ENCODE peak calls at places on chromosomes 3 and 15, in seven cellular contexts. B, X, W, L, D, S and C are unnamed samples.

GRCh38 chr15:66703540-66703941 is 1.5 kb downstream of the SMAD6 start:
- DNase-seq in W (no peak), L (no peak), S (peak; percentile 31), X (no peak), D (peak; percentile 63), B (peak; percentile 26), C (no peak)

GRCh38 chr3:87873136-87873535 is 185.7 kb downstream of the CGGBP1 start:
- DNase-seq in D (no peak), X (no peak), B (no peak), S (peak; percentile 10), W (no peak), L (no peak), C (peak; percentile 30)

GRCh38 chr3:98809561-98809960 is 46.4 kb downstream of the ST3GAL6 start:
- DNase-seq in W (no peak), D (no peak), S (peak; percentile 42), X (no peak), B (no peak), L (no peak), C (no peak)

GRCh38 chr15:70284438-70285214 is 186.9 kb upstream of the TLE3 start:
- DNase-seq in S (no peak), X (no peak), D (no peak), L (no peak), W (no peak), B (no peak), C (no peak)

GRCh38 chr15:43105077-43105769 is 615 bp downstream of the UBR1 start:
- DNase-seq in X (no peak), D (no peak), W (no peak), B (peak; percentile 16), L (no peak), S (peak; percentile 13), C (peak; percentile 12)

GRCh38 chr3:142809259-142809658 is 79.6 kb downstream of the PCOLCE2 start:
- DNase-seq in X (no peak), S (no peak), W (no peak), L (no peak), B (no peak), D (no peak), C (no peak)

GRCh38 chr3:168977696-168978374 is 685.7 kb downstream of the MECOM start:
- DNase-seq in W (no peak), X (no peak), D (no peak), S (peak; percentile 63), B (no peak), L (no peak), C (no peak)

GRCh38 chr3:154552338-154552737 is 122.3 kb upstream of the GPR149 start:
- DNase-seq in W (no peak), B (no peak), S (no peak), L (no peak), X (peak; percentile 33), D (no peak), C (no peak)

GRCh38 chr15:91302588-91303439 is 202.8 kb downstream of the SV2B start:
- DNase-seq in W (peak; percentile 64), B (no peak), S (peak; percentile 74), X (peak; percentile 74), D (peak; percentile 65), L (peak; percentile 54), C (peak; percentile 80)

GRCh38 chr3:43031490-43032216 is 52.5 kb downstream of the GASK1A start:
- DNase-seq in S (no peak), X (peak; percentile 31), D (no peak), W (no peak), L (no peak), B (no peak), C (no peak)

GRCh38 chr15:52652984-52653383 is 26.2 kb downstream of the ATOSA start:
- DNase-seq in X (no peak), S (peak; percentile 60), B (no peak), D (peak; percentile 6), L (no peak), W (no peak), C (no peak)

GRCh38 chr15:89630260-89630659 is 25.0 kb downstream of the KIF7 start:
- DNase-seq in S (no peak), X (no peak), D (no peak), B (no peak), L (no peak), W (no peak), C (no peak)

GRCh38 chr3:150874666-150875219 is 30.5 kb downstream of the MINDY4B start:
- DNase-seq in X (no peak), L (no peak), S (peak; percentile 7), D (no peak), W (no peak), B (no peak), C (no peak)

GRCh38 chr15:40252438-40253178 is 13.7 kb downstream of the PAK6 start:
- DNase-seq in B (no peak), S (no peak), L (no peak), W (peak; percentile 13), D (no peak), X (peak; percentile 49), C (no peak)

GRCh38 chr15:54803139-54803808 is 393.5 kb downstream of the RSL24D1 start:
- DNase-seq in S (no peak), D (no peak), X (no peak), W (no peak), B (no peak), L (no peak), C (peak; percentile 61)

GRCh38 chr3:128145279-128145678 is 8.0 kb upstream of the EEFSEC start:
- DNase-seq in D (no peak), L (no peak), X (no peak), S (no peak), W (no peak), B (no peak), C (no peak)

GRCh38 chr3:134652409-134652831 is 1.6 kb upstream of the KY start:
- DNase-seq in S (peak; percentile 34), L (no peak), W (no peak), X (no peak), D (peak; percentile 95), B (no peak), C (no peak)

GRCh38 chr15:41894791-41895463 is 1.1 kb upstream of the SPTBN5 start:
- DNase-seq in X (peak; percentile 48), S (peak; percentile 77), B (peak; percentile 89), D (peak; percentile 95), W (no peak), L (peak; percentile 86), C (no peak)

GRCh38 chr3:52022323-52023100 is 26.8 kb upstream of the RPL29 start:
- DNase-seq in X (no peak), L (no peak), S (no peak), D (peak; percentile 93), B (no peak), W (no peak), C (no peak)

GRCh38 chr3:48927928-48928327 is 9.3 kb downstream of the ARIH2 start:
- DNase-seq in X (no peak), S (peak; percentile 45), L (no peak), D (no peak), B (no peak), W (no peak), C (no peak)

GRCh38 chr3:195900426-195901355 is 7.7 kb downstream of the TNK2 start:
- DNase-seq in B (peak; percentile 42), X (peak; percentile 46), S (peak; percentile 56), L (no peak), W (no peak), D (no peak), C (no peak)

GRCh38 chr15:70584838-70585706 is 178.3 kb downstream of the UACA start:
- DNase-seq in D (no peak), S (no peak), X (no peak), W (no peak), L (peak; percentile 31), B (no peak), C (peak; percentile 77)

GRCh38 chr3:176430244-176430893 is 766.9 kb downstream of the TBL1XR1 start:
- DNase-seq in X (peak; percentile 56), S (peak; percentile 67), B (no peak), W (peak; percentile 50), L (no peak), D (peak; percentile 22), C (peak; percentile 5)

GRCh38 chr15:48861813-48862431 is 16.0 kb upstream of the EID1 start:
- DNase-seq in D (peak; percentile 42), S (peak; percentile 86), W (peak; percentile 8), X (peak; percentile 73), B (no peak), L (peak; percentile 70), C (peak; percentile 10)

GRCh38 chr3:52636673-52637072 is 49.0 kb downstream of the PBRM1 start:
- DNase-seq in L (no peak), W (no peak), X (no peak), S (no peak), D (no peak), B (no peak), C (no peak)

GRCh38 chr3:59704292-59704691 is 654.5 kb upstream of the CFAP20DC start:
- DNase-seq in X (no peak), D (no peak), W (no peak), L (no peak), B (no peak), S (no peak), C (no peak)

GRCh38 chr3:5022187-5022965 is 43.1 kb downstream of the BHLHE40 start:
- DNase-seq in X (no peak), L (no peak), B (no peak), S (no peak), D (peak; percentile 34), W (no peak), C (no peak)

GRCh38 chr3:122265937-122266336 is 59.1 kb upstream of the CSTA start:
- DNase-seq in B (no peak), S (no peak), L (no peak), D (no peak), X (no peak), W (no peak), C (no peak)

GRCh38 chr3:153572654-153573053 is 410.6 kb downstream of the RAP2B start:
- DNase-seq in W (no peak), B (no peak), S (no peak), L (no peak), X (no peak), D (no peak), C (no peak)

GRCh38 chr3:187976361-187976900 is 177.5 kb upstream of the LPP start:
- DNase-seq in B (no peak), W (no peak), S (no peak), X (no peak), D (no peak), L (no peak), C (no peak)

GRCh38 chr3:191492601-191493000 is 31.6 kb downstream of the PYDC2 start:
- DNase-seq in S (peak; percentile 42), X (no peak), W (no peak), D (no peak), B (no peak), L (no peak), C (no peak)

GRCh38 chr3:16323737-16324136 is 58.7 kb downstream of the OXNAD1 start:
- DNase-seq in L (no peak), S (no peak), B (no peak), D (no peak), W (no peak), X (no peak), C (no peak)

GRCh38 chr3:179743913-179744312 is 91.1 kb downstream of the USP13 start:
- DNase-seq in L (no peak), B (no peak), X (no peak), D (no peak), W (no peak), S (no peak), C (no peak)